ENCODE peak calls at places on chromosomes 3 and 15, in eight cellular contexts. L is mesendoderm; F is adrenal gland; V is iPS DF 6.9; P is tibial nerve; X is mammary epithelial cell; Q is aorta; S is CD8-positive, alpha-beta T cell. H is an unnamed sample. For H3K4me1, the result is how much of the 10 kb centered on the place peaks cover.

GRCh38 chr3:189908646-189909045 is 212.1 kb downstream of the P3H2 start:
- DNase-seq in X (peak), Q (no peak), S (no peak), V (no peak), F (no peak), P (no peak), L (peak), H (no peak)

GRCh38 chr15:94042163-94042954 is 189.0 kb upstream of the MCTP2 start:
- DNase-seq in S (no peak), Q (peak), F (no peak), V (no peak), X (no peak), P (no peak), L (no peak), H (no peak)

GRCh38 chr3:168088106-168088722 is 7.5 kb downstream of the GOLIM4 start:
- DNase-seq in V (no peak), F (no peak), P (no peak), S (no peak), L (peak), Q (no peak), X (no peak), H (no peak)

GRCh38 chr15:77508541-77509505 is 88.1 kb downstream of the HMG20A start:
- DNase-seq in L (no peak), V (no peak), X (peak), F (peak), P (peak), S (no peak), Q (peak), H (no peak)

GRCh38 chr15:52727825-52728224 is 48.6 kb upstream of the ATOSA start:
- DNase-seq in S (no peak), Q (no peak), P (no peak), L (no peak), F (no peak), X (peak), V (no peak), H (no peak)

GRCh38 chr15:90351479-90352108 is 490 bp upstream of the ZNF774 start:
- DNase-seq in X (no peak), Q (no peak), L (no peak), S (no peak), P (no peak), V (no peak), F (no peak), H (no peak)

GRCh38 chr3:57281710-57282109 is 10.8 kb downstream of the ASB14 start:
- DNase-seq in L (peak), S (no peak), Q (no peak), F (no peak), X (peak), P (no peak), V (no peak), H (no peak)

GRCh38 chr3:184164648-184165330 is 9.6 kb downstream of the DVL3 start:
- DNase-seq in P (no peak), X (no peak), V (no peak), F (no peak), Q (no peak), S (no peak), L (no peak), H (no peak)

GRCh38 chr3:196135693-196136639 is 54.1 kb upstream of the TFRC start:
- DNase-seq in V (no peak), L (peak), P (no peak), X (peak), F (no peak), S (no peak), Q (no peak), H (no peak)

GRCh38 chr3:60573494-60573893 is 677.8 kb downstream of the FHIT start:
- DNase-seq in Q (no peak), X (peak), S (no peak), V (no peak), P (no peak), F (peak), L (no peak), H (no peak)

GRCh38 chr3:78516437-78516836 is 1251.4 kb downstream of the ROBO1 start:
- DNase-seq in P (no peak), F (no peak), S (no peak), V (no peak), L (no peak), Q (no peak), X (no peak), H (no peak)

GRCh38 chr15:41605566-41605965 is 46.6 kb downstream of the TYRO3 start:
- DNase-seq in F (no peak), V (no peak), P (no peak), Q (no peak), L (peak), X (no peak), S (no peak), H (no peak)

GRCh38 chr15:43513550-43513949 is 3.9 kb upstream of the MAP1A start:
- DNase-seq in P (no peak), V (no peak), Q (no peak), F (no peak), S (no peak), L (no peak), X (no peak), H (no peak)

GRCh38 chr15:71792521-71792920 is 17.8 kb upstream of the NR2E3 start:
- DNase-seq in X (peak), V (no peak), L (peak), S (no peak), F (no peak), Q (no peak), P (no peak), H (no peak)

GRCh38 chr15:85477730-85478129 is 97.3 kb downstream of the AKAP13 start:
- DNase-seq in P (no peak), Q (no peak), S (no peak), V (no peak), F (no peak), X (peak), L (no peak), H (no peak)

GRCh38 chr3:43539321-43539720 is 82.5 kb downstream of the ANO10 start:
- DNase-seq in P (no peak), V (no peak), F (no peak), S (no peak), Q (no peak), L (peak), X (no peak), H (no peak)

GRCh38 chr3:50503504-50503903 is at the start of gene CACNA2D2:
- DNase-seq in L (peak), S (peak), X (peak), F (peak), P (peak), V (no peak), Q (peak), H (no peak)

GRCh38 chr3:158460929-158461328 is 110.1 kb upstream of the MLF1 start:
- DNase-seq in F (no peak), P (no peak), V (no peak), Q (no peak), L (no peak), X (peak), S (no peak), H (no peak)

GRCh38 chr15:100433304-100433703 is 91.5 kb upstream of the ADAMTS17 start:
- DNase-seq in F (no peak), X (peak), L (no peak), P (no peak), Q (no peak), S (no peak), V (no peak), H (no peak)

GRCh38 chr3:159293493-159293892 is 491.6 kb downstream of the MFSD1 start:
- DNase-seq in L (no peak), Q (no peak), F (no peak), P (no peak), V (no peak), X (no peak), S (no peak), H (no peak)

GRCh38 chr3:14775011-14775410 is 43.8 kb upstream of the FGD5 start:
- DNase-seq in F (peak), Q (no peak), L (no peak), V (no peak), P (no peak), X (no peak), S (no peak), H (no peak)

GRCh38 chr3:193805448-193805847 is 212.4 kb downstream of the OPA1 start:
- DNase-seq in Q (peak), V (no peak), F (peak), P (peak), S (no peak), L (no peak), X (peak), H (no peak)

GRCh38 chr3:138437281-138437680 is 2.9 kb downstream of the ESYT3 start:
- DNase-seq in P (no peak), S (no peak), L (no peak), V (no peak), X (no peak), Q (no peak), F (no peak), H (no peak)

GRCh38 chr3:150146891-150147761 is 176.4 kb upstream of the PFN2 start:
- DNase-seq in V (no peak), P (no peak), X (peak), S (no peak), F (no peak), L (no peak), Q (peak), H (no peak)

GRCh38 chr3:186514296-186515002 is 29.7 kb downstream of the CRYGS start:
- DNase-seq in X (peak), L (peak), S (no peak), Q (no peak), P (no peak), V (no peak), F (no peak), H (no peak)

GRCh38 chr3:71398157-71398836 is 185.2 kb downstream of the FOXP1 start:
- DNase-seq in L (no peak), F (no peak), Q (no peak), X (no peak), P (no peak), S (no peak), V (no peak), H (no peak)

GRCh38 chr15:89828324-89829145 is 13.9 kb upstream of the ANPEP start:
- DNase-seq in X (peak), F (peak), L (peak), S (no peak), V (no peak), P (peak), Q (peak), H (no peak)

GRCh38 chr3:126197854-126198584 is 17.6 kb upstream of the ALDH1L1 start:
- DNase-seq in Q (peak), L (peak), V (peak), X (peak), F (peak), S (peak), P (peak), H (no peak)

GRCh38 chr15:71275098-71275497 is 159.8 kb downstream of the THSD4 start:
- DNase-seq in F (no peak), Q (no peak), X (peak), L (peak), S (no peak), V (no peak), P (no peak), H (no peak)

GRCh38 chr3:16600771-16601538 is 4.3 kb downstream of the DAZL start:
- DNase-seq in S (peak), V (peak), P (peak), L (peak), Q (peak), F (peak), X (peak), H (no peak)

GRCh38 chr3:171376125-171376947 is 83.9 kb downstream of the TNIK start:
- DNase-seq in L (no peak), Q (no peak), S (no peak), F (no peak), X (peak), P (no peak), V (no peak), H (no peak)

GRCh38 chr3:41288785-41289184 is 89.5 kb downstream of the CTNNB1 start:
- DNase-seq in V (no peak), P (no peak), F (no peak), Q (no peak), S (no peak), L (peak), X (no peak), H (no peak)
- H3K4me1 ChIP-seq in V (under half), P (under half), F (under half), Q (under half), S (under half), L (under half), X (under half), H (under half)

GRCh38 chr15:91429973-91430372 is 329.9 kb downstream of the SV2B start:
- DNase-seq in P (no peak), V (no peak), F (no peak), X (no peak), S (no peak), L (no peak), Q (no peak), H (no peak)

GRCh38 chr15:91424001-91424400 is 323.9 kb downstream of the SV2B start:
- DNase-seq in S (no peak), V (no peak), P (no peak), X (no peak), L (no peak), F (no peak), Q (no peak), H (no peak)

GRCh38 chr15:91422704-91423254 is 322.7 kb downstream of the SV2B start:
- DNase-seq in S (no peak), L (peak), F (no peak), Q (no peak), X (no peak), P (no peak), V (no peak), H (no peak)

GRCh38 chr15:91431041-91431715 is 331.1 kb downstream of the SV2B start:
- DNase-seq in Q (no peak), L (no peak), S (no peak), F (no peak), P (no peak), V (no peak), X (no peak), H (no peak)

GRCh38 chr15:91426412-91426811 is 326.4 kb downstream of the SV2B start:
- DNase-seq in P (no peak), X (peak), S (no peak), L (no peak), V (no peak), F (no peak), Q (no peak), H (no peak)
- H3K4me1 ChIP-seq in P (under half), X (under half), S (under half), L (under half), V (under half), F (under half), Q (under half), H (under half)

GRCh38 chr3:53181528-53181927 is 20.5 kb downstream of the PRKCD start:
- DNase-seq in L (no peak), X (no peak), V (no peak), F (no peak), S (no peak), P (no peak), Q (no peak), H (no peak)

GRCh38 chr3:53178246-53178645 is 17.2 kb downstream of the PRKCD start:
- DNase-seq in L (no peak), P (no peak), S (no peak), V (no peak), F (no peak), X (no peak), Q (no peak), H (no peak)

GRCh38 chr3:53180305-53181023 is 19.5 kb downstream of the PRKCD start:
- DNase-seq in X (no peak), S (no peak), L (no peak), P (no peak), V (no peak), F (no peak), Q (no peak), H (no peak)

GRCh38 chr3:53181024-53181371 is 20.0 kb downstream of the PRKCD start:
- DNase-seq in Q (no peak), F (no peak), S (no peak), L (no peak), V (no peak), P (no peak), X (no peak), H (no peak)

GRCh38 chr3:53179580-53179979 is 18.6 kb downstream of the PRKCD start:
- DNase-seq in F (no peak), S (no peak), X (no peak), V (no peak), Q (no peak), P (no peak), L (no peak), H (no peak)
- H3K4me1 ChIP-seq in F (under half), S (under half), X (under half), V (under half), Q (under half), P (under half), L (under half), H (under half)

GRCh38 chr3:24493951-24494615 is 567 bp downstream of the THRB start:
- DNase-seq in F (peak), V (no peak), L (peak), S (no peak), P (peak), X (peak), Q (peak), H (no peak)

GRCh38 chr3:24487325-24488242 is 7.1 kb downstream of the THRB start:
- DNase-seq in P (no peak), F (no peak), L (no peak), V (no peak), Q (no peak), S (no peak), X (peak), H (no peak)

GRCh38 chr3:24492971-24493551 is 1.6 kb downstream of the THRB start:
- DNase-seq in X (no peak), P (no peak), V (no peak), L (no peak), Q (no peak), S (no peak), F (no peak), H (no peak)

GRCh38 chr3:24494616-24495333 is at the start of gene THRB:
- DNase-seq in Q (peak), P (peak), L (peak), S (no peak), V (no peak), F (peak), X (peak), H (no peak)

DNA sequence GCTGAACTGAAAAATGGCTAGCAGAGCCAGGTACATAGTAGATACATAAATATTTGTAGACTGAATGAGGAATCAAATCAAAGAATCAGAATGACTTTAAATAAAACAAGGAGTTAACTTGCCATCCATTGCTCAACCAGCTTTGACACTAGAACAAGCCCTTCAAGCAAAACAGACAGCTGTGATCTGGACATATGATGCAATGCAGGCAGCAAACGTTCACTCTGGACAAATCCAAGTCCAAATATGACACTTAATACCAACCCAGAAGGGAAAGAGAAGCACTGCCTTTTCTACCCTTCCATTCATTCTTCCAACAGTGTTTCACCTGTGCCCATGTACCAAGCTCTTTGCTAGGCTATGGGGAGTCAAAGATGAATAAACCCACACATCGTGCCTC is 4.5 kb downstream of the THRB start:
- DNase-seq in S (no peak), Q (no peak), X (no peak), L (no peak), F (peak), V (no peak), P (peak), H (no peak)
- H3K4me1 ChIP-seq in S (under half), Q (under half), X (under half), L (under half), F (under half), V (under half), P (under half), H (half or more)

GRCh38 chr15:67132276-67132675 is 66.9 kb downstream of the SMAD3 start:
- DNase-seq in X (no peak), F (no peak), L (no peak), V (no peak), S (no peak), Q (no peak), P (no peak), H (no peak)

GRCh38 chr15:67133738-67134576 is 68.6 kb downstream of the SMAD3 start:
- DNase-seq in L (peak), F (no peak), V (no peak), P (no peak), S (peak), Q (no peak), X (peak), H (no peak)

GRCh38 chr15:67134577-67135492 is 69.4 kb downstream of the SMAD3 start:
- DNase-seq in V (no peak), F (peak), S (no peak), Q (no peak), L (no peak), P (no peak), X (no peak), H (no peak)

GRCh38 chr15:67130673-67131601 is 65.5 kb downstream of the SMAD3 start:
- DNase-seq in X (no peak), Q (no peak), P (no peak), S (no peak), F (no peak), V (no peak), L (no peak), H (no peak)

GRCh38 chr15:67133026-67133425 is 67.6 kb downstream of the SMAD3 start:
- DNase-seq in F (no peak), L (no peak), X (no peak), S (no peak), V (no peak), Q (no peak), P (no peak), H (no peak)
- H3K4me1 ChIP-seq in F (under half), L (under half), X (under half), S (under half), V (under half), Q (under half), P (under half), H (half or more)

DNA sequence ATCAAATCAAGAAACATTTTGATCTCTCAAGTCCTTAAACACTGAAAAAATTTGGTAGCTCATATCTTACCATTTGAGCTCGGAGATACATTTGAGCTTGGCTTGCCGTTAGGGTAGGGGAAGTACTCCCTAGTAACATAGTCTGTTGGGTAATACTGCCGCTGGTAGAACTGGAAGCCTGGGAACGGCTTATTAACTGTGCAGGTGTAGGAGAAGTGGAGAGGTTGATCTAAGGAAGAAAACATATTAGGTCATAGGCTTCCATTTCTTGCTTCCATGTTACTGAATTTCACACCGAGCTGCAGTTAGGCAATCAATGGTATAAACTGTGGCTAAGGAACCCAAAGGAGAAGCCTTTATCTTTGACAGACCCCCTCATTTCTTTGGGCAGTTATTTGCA is 32.5 kb downstream of the PHC3 start:
- DNase-seq in X (no peak), Q (no peak), L (no peak), S (no peak), F (no peak), V (no peak), P (no peak), H (no peak)
- H3K4me1 ChIP-seq in X (under half), Q (under half), L (under half), S (under half), F (under half), V (under half), P (under half), H (under half)

GRCh38 chr3:30687930-30688570 is 81.6 kb downstream of the TGFBR2 start:
- DNase-seq in P (no peak), F (no peak), S (no peak), V (no peak), X (no peak), L (no peak), Q (no peak), H (no peak)

GRCh38 chr3:30690199-30690598 is 83.8 kb downstream of the TGFBR2 start:
- DNase-seq in Q (no peak), F (no peak), L (no peak), X (no peak), S (no peak), V (no peak), P (no peak), H (no peak)

GRCh38 chr3:30686799-30687198 is 80.4 kb downstream of the TGFBR2 start:
- DNase-seq in V (no peak), X (no peak), P (no peak), F (no peak), L (no peak), S (no peak), Q (no peak), H (no peak)

GRCh38 chr3:30689202-30689641 is 82.8 kb downstream of the TGFBR2 start:
- DNase-seq in P (no peak), X (peak), Q (peak), L (no peak), S (no peak), F (peak), V (no peak), H (no peak)

GRCh38 chr3:30688776-30689175 is 82.4 kb downstream of the TGFBR2 start:
- DNase-seq in F (no peak), L (no peak), X (no peak), V (no peak), P (no peak), S (no peak), Q (no peak), H (no peak)
- H3K4me1 ChIP-seq in F (half or more), L (under half), X (under half), V (under half), P (half or more), S (half or more), Q (under half), H (half or more)

DNA sequence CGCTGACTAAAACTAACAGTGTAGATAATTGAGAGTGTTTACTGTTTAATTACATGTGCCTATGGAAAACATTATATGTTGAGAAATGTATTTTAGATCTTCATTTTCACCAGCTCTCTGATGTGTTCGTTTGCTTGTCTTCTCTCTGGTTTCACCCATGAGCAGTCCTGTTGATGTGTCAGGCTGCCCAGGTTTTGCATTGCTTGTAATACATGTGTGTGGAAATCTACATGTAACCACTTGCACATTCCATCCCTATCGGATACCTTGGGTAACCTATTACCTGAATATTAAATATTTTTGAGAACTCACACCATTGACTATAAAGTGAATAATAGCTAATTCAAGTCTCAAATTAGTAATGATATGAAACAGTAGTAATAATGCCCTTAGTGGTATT is 13.1 kb downstream of the PPP4R2 start:
- DNase-seq in L (no peak), V (no peak), Q (no peak), S (no peak), X (no peak), F (no peak), P (no peak), H (no peak)
- H3K4me1 ChIP-seq in L (under half), V (under half), Q (under half), S (under half), X (under half), F (under half), P (under half), H (under half)

H was measured in esophagus squamous epithelium.